ENCODE peak calls at places on chromosome 13, in five cellular contexts. One of them, this sample, is unnamed.

GRCh38 chr13:57409121-57409520 is 222.4 kb upstream of the PCDH17 start:
- DNase-seq in endothelial cell: no peak
- DNase-seq in cardiac fibroblast: no peak
- DNase-seq in hypothalamus: peak; percentile 0
- DNase-seq in germinal center: no peak
- DNase-seq in this sample: no peak

GRCh38 chr13:22173605-22174004 is 502.7 kb downstream of the FGF9 start:
- DNase-seq in endothelial cell: no peak
- DNase-seq in cardiac fibroblast: no peak
- DNase-seq in hypothalamus: no peak
- DNase-seq in germinal center: no peak
- DNase-seq in this sample: no peak

GRCh38 chr13:41196620-41197019 is 2.3 kb upstream of the KBTBD7 start:
- DNase-seq in endothelial cell: no peak
- DNase-seq in cardiac fibroblast: peak; percentile 9
- DNase-seq in hypothalamus: no peak
- DNase-seq in germinal center: no peak
- DNase-seq in this sample: no peak

GRCh38 chr13:114047358-114047881 is 73.5 kb upstream of the C13orf46 start:
- DNase-seq in endothelial cell: no peak
- DNase-seq in cardiac fibroblast: no peak
- DNase-seq in hypothalamus: no peak
- DNase-seq in germinal center: no peak
- DNase-seq in this sample: peak; percentile 36

GRCh38 chr13:27977476-27978300 is 8.6 kb upstream of the CDX2 start:
- DNase-seq in endothelial cell: no peak
- DNase-seq in cardiac fibroblast: peak; percentile 10
- DNase-seq in hypothalamus: no peak
- DNase-seq in germinal center: no peak
- DNase-seq in this sample: no peak

GRCh38 chr13:50798923-50799322 is 44.6 kb downstream of the DLEU7 start:
- DNase-seq in endothelial cell: no peak
- DNase-seq in cardiac fibroblast: no peak
- DNase-seq in hypothalamus: no peak
- DNase-seq in germinal center: no peak
- DNase-seq in this sample: no peak

GRCh38 chr13:99681695-99682094 is 180.4 kb downstream of the TM9SF2 start:
- DNase-seq in endothelial cell: no peak
- DNase-seq in cardiac fibroblast: no peak
- DNase-seq in hypothalamus: no peak
- DNase-seq in germinal center: no peak
- DNase-seq in this sample: no peak

GRCh38 chr13:36789730-36790129 is 29.3 kb upstream of the RFXAP start:
- DNase-seq in endothelial cell: no peak
- DNase-seq in cardiac fibroblast: no peak
- DNase-seq in hypothalamus: no peak
- DNase-seq in germinal center: no peak
- DNase-seq in this sample: no peak

GRCh38 chr13:111908391-111908790 is 158.6 kb upstream of the SOX1 start:
- DNase-seq in endothelial cell: no peak
- DNase-seq in cardiac fibroblast: no peak
- DNase-seq in hypothalamus: no peak
- DNase-seq in germinal center: no peak
- DNase-seq in this sample: no peak

GRCh38 chr13:51396352-51396751 is 56.5 kb downstream of the INTS6 start:
- DNase-seq in endothelial cell: no peak
- DNase-seq in cardiac fibroblast: no peak
- DNase-seq in hypothalamus: no peak
- DNase-seq in germinal center: no peak
- DNase-seq in this sample: no peak

GRCh38 chr13:109227344-109227940 is 558.9 kb downstream of the IRS2 start:
- DNase-seq in endothelial cell: no peak
- DNase-seq in cardiac fibroblast: no peak
- DNase-seq in hypothalamus: no peak
- DNase-seq in germinal center: no peak
- DNase-seq in this sample: no peak

GRCh38 chr13:99357149-99357596 is 50.0 kb upstream of the GPR183 start:
- DNase-seq in endothelial cell: no peak
- DNase-seq in cardiac fibroblast: peak; percentile 82
- DNase-seq in hypothalamus: no peak
- DNase-seq in germinal center: no peak
- DNase-seq in this sample: peak; percentile 68

GRCh38 chr13:100710176-100710575 is 35.6 kb upstream of the TMTC4 start:
- DNase-seq in endothelial cell: no peak
- DNase-seq in cardiac fibroblast: no peak
- DNase-seq in hypothalamus: no peak
- DNase-seq in germinal center: no peak
- DNase-seq in this sample: no peak

GRCh38 chr13:101649490-101650126 is 197.1 kb downstream of the ITGBL1 start:
- DNase-seq in endothelial cell: no peak
- DNase-seq in cardiac fibroblast: peak; percentile 38
- DNase-seq in hypothalamus: no peak
- DNase-seq in germinal center: no peak
- DNase-seq in this sample: no peak

GRCh38 chr13:27264181-27264580 is 6.4 kb upstream of the RASL11A start:
- DNase-seq in endothelial cell: no peak
- DNase-seq in cardiac fibroblast: peak; percentile 73
- DNase-seq in hypothalamus: no peak
- DNase-seq in germinal center: no peak
- DNase-seq in this sample: no peak

GRCh38 chr13:76189882-76190519 is 553.9 kb downstream of the LMO7 start:
- DNase-seq in endothelial cell: no peak
- DNase-seq in cardiac fibroblast: no peak
- DNase-seq in hypothalamus: no peak
- DNase-seq in germinal center: no peak
- DNase-seq in this sample: no peak

GRCh38 chr13:110856941-110857835 is 57.7 kb downstream of the ANKRD10 start:
- DNase-seq in endothelial cell: no peak
- DNase-seq in cardiac fibroblast: no peak
- DNase-seq in hypothalamus: no peak
- DNase-seq in germinal center: no peak
- DNase-seq in this sample: no peak

GRCh38 chr13:112718318-112718717 is 28.5 kb downstream of the ATP11A start:
- DNase-seq in endothelial cell: no peak
- DNase-seq in cardiac fibroblast: no peak
- DNase-seq in hypothalamus: no peak
- DNase-seq in germinal center: no peak
- DNase-seq in this sample: no peak

GRCh38 chr13:63435668-63436275 is 2020.1 kb upstream of the PCDH20 start:
- DNase-seq in endothelial cell: no peak
- DNase-seq in cardiac fibroblast: peak; percentile 96
- DNase-seq in hypothalamus: no peak
- DNase-seq in germinal center: no peak
- DNase-seq in this sample: no peak

GRCh38 chr13:43356566-43356965 is 333.2 kb downstream of the DNAJC15 start:
- DNase-seq in endothelial cell: no peak
- DNase-seq in cardiac fibroblast: no peak
- DNase-seq in hypothalamus: no peak
- DNase-seq in germinal center: no peak
- DNase-seq in this sample: no peak

GRCh38 chr13:65926750-65927171 is 1303.4 kb downstream of the PCDH9 start:
- DNase-seq in endothelial cell: peak; percentile 15
- DNase-seq in cardiac fibroblast: peak; percentile 39
- DNase-seq in hypothalamus: peak; percentile 1
- DNase-seq in germinal center: no peak
- DNase-seq in this sample: peak; percentile 3

GRCh38 chr13:93224545-93224944 is 2.1 kb upstream of the GPC6 start:
- DNase-seq in endothelial cell: no peak
- DNase-seq in cardiac fibroblast: peak; percentile 60
- DNase-seq in hypothalamus: no peak
- DNase-seq in germinal center: no peak
- DNase-seq in this sample: no peak

GRCh38 chr13:98853791-98854191 is 101.3 kb upstream of the SLC15A1 start:
- DNase-seq in endothelial cell: no peak
- DNase-seq in cardiac fibroblast: peak; percentile 37
- DNase-seq in hypothalamus: no peak
- DNase-seq in germinal center: no peak
- DNase-seq in this sample: no peak

GRCh38 chr13:77892491-77892890 is 26.1 kb downstream of the EDNRB start:
- DNase-seq in endothelial cell: no peak
- DNase-seq in cardiac fibroblast: no peak
- DNase-seq in hypothalamus: no peak
- DNase-seq in germinal center: no peak
- DNase-seq in this sample: no peak

GRCh38 chr13:48783181-48783630 is 129.5 kb downstream of the CYSLTR2 start:
- DNase-seq in endothelial cell: no peak
- DNase-seq in cardiac fibroblast: peak; percentile 99
- DNase-seq in hypothalamus: no peak
- DNase-seq in germinal center: no peak
- DNase-seq in this sample: peak; percentile 6

GRCh38 chr13:71871844-71872243 is 4.8 kb upstream of the DACH1 start:
- DNase-seq in endothelial cell: no peak
- DNase-seq in cardiac fibroblast: no peak
- DNase-seq in hypothalamus: no peak
- DNase-seq in germinal center: no peak
- DNase-seq in this sample: no peak

GRCh38 chr13:111518161-111518791 is 197.8 kb downstream of the TEX29 start:
- DNase-seq in endothelial cell: no peak
- DNase-seq in cardiac fibroblast: no peak
- DNase-seq in hypothalamus: no peak
- DNase-seq in germinal center: no peak
- DNase-seq in this sample: peak; percentile 10

GRCh38 chr13:44305845-44306244 is 67.8 kb upstream of the SERP2 start:
- DNase-seq in endothelial cell: no peak
- DNase-seq in cardiac fibroblast: peak; percentile 21
- DNase-seq in hypothalamus: no peak
- DNase-seq in germinal center: no peak
- DNase-seq in this sample: no peak

GRCh38 chr13:60448907-60449510 is 52.0 kb downstream of the TDRD3 start:
- DNase-seq in endothelial cell: peak; percentile 43
- DNase-seq in cardiac fibroblast: peak; percentile 74
- DNase-seq in hypothalamus: no peak
- DNase-seq in germinal center: peak; percentile 22
- DNase-seq in this sample: peak; percentile 49